ENCODE peak calls at places on chromosomes 7 and 10, in four cellular contexts. D is heart left ventricle, W is smooth muscle cell of the brain vasculature, E is lung. S is an unnamed sample.

GRCh38 chr10:44913312-44914079 is 2.4 kb downstream of the TMEM72 start:
- DNase-seq in E (no peak), W (no peak), D (no peak), S (no peak)

GRCh38 chr7:16509829-16510228 is 16.8 kb upstream of the LRRC72 start:
- DNase-seq in D (no peak), W (no peak), E (no peak), S (no peak)

GRCh38 chr7:1061180-1061579 is 16.8 kb downstream of the GPR146 start:
- DNase-seq in W (no peak), D (no peak), E (no peak), S (no peak)

GRCh38 chr7:141701489-141702046 is 398 bp downstream of the DENND11 start:
- DNase-seq in D (peak; percentile 38), E (peak; percentile 41), W (no peak), S (peak; percentile 51)

GRCh38 chr10:11290156-11290890 is 272.7 kb downstream of the CELF2 start:
- DNase-seq in E (no peak), W (no peak), D (no peak), S (no peak)

GRCh38 chr7:151759591-151760042 is 117.3 kb downstream of the PRKAG2 start:
- DNase-seq in D (no peak), E (peak; percentile 64), W (no peak), S (peak; percentile 67)

GRCh38 chr10:62373995-62374861 is at the start of gene ZNF365:
- DNase-seq in D (peak; percentile 35), W (no peak), E (no peak), S (no peak)

GRCh38 chr7:130560972-130561371 is 69.1 kb downstream of the MEST start:
- DNase-seq in W (no peak), D (no peak), E (no peak), S (peak; percentile 28)

GRCh38 chr10:106107711-106108110 is 1056.8 kb downstream of the SORCS1 start:
- DNase-seq in E (no peak), W (no peak), D (no peak), S (no peak)

GRCh38 chr10:32207544-32207943 is 139.4 kb downstream of the EPC1 start:
- DNase-seq in D (peak; percentile 42), E (peak; percentile 44), W (no peak), S (peak; percentile 79)

GRCh38 chr10:71312840-71313789 is 5.9 kb upstream of the SLC29A3 start:
- DNase-seq in W (no peak), E (peak; percentile 41), D (peak; percentile 54), S (peak; percentile 40)

GRCh38 chr10:87740232-87740631 is 77.8 kb downstream of the ATAD1 start:
- DNase-seq in E (no peak), D (no peak), W (no peak), S (no peak)

GRCh38 chr7:23205861-23206510 is 24.1 kb downstream of the NUP42 start:
- DNase-seq in W (no peak), E (no peak), D (no peak), S (no peak)

GRCh38 chr10:45407542-45407941 is 33.5 kb downstream of the ALOX5 start:
- DNase-seq in W (no peak), E (no peak), D (no peak), S (no peak)

GRCh38 chr10:110323503-110323902 is 18.8 kb upstream of the SMNDC1 start:
- DNase-seq in W (no peak), D (no peak), E (no peak), S (no peak)

GRCh38 chr10:72009430-72010081 is 45.4 kb downstream of the CHST3 start:
- DNase-seq in E (peak; percentile 71), W (peak; percentile 84), D (peak; percentile 93), S (peak; percentile 71)

GRCh38 chr10:127447197-127447596 is 101.9 kb upstream of the NPS start:
- DNase-seq in D (no peak), W (no peak), E (no peak), S (no peak)

GRCh38 chr7:151631149-151631967 is 111.7 kb upstream of the RHEB start:
- DNase-seq in E (no peak), D (no peak), W (no peak), S (no peak)